ENCODE peak calls at places on chromosomes 4 and X, in five cellular contexts. A is neural progenitor cell, V is WTC11, U is GM04504, M is NCI-H2081. S is an unnamed sample.

GRCh38 chr4:112910109-112910736 is 139.2 kb upstream of the ANK2 start:
- DNase-seq in A (peak; percentile 11), V (no peak), U (peak; percentile 50), M (peak; percentile 10), S (no peak)

GRCh38 chr4:122700178-122700725 is 32.3 kb upstream of the BBS12 start:
- DNase-seq in A (no peak), V (no peak), U (no peak), M (peak; percentile 1), S (peak; percentile 14)

GRCh38 chrX:96692454-96692853 is 7.8 kb downstream of the DIAPH2 start:
- DNase-seq in A (no peak), V (no peak), U (no peak), M (no peak), S (no peak)

GRCh38 chr4:61380865-61381264 is 180.7 kb downstream of the ADGRL3 start:
- DNase-seq in A (peak; percentile 7), V (no peak), U (no peak), M (peak; percentile 24), S (no peak)

GRCh38 chr4:39048291-39048690 is 13.7 kb upstream of the KLHL5 start:
- DNase-seq in A (no peak), V (no peak), U (no peak), M (no peak), S (no peak)

GRCh38 chrX:22184096-22184495 is 88.6 kb upstream of the CBLL2 start:
- DNase-seq in A (no peak), V (no peak), U (no peak), M (no peak), S (no peak)

GRCh38 chrX:120549483-120550452 is 11.0 kb downstream of the CUL4B start:
- DNase-seq in A (no peak), V (no peak), U (peak; percentile 70), M (no peak), S (peak; percentile 84)

GRCh38 chr4:40897557-40898203 is 147.9 kb downstream of the NSUN7 start:
- DNase-seq in A (peak; percentile 86), V (peak; percentile 86), U (no peak), M (peak; percentile 93), S (peak; percentile 78)

GRCh38 chr4:90582087-90582486 is 454.9 kb downstream of the CCSER1 start:
- DNase-seq in A (no peak), V (no peak), U (no peak), M (no peak), S (no peak)

GRCh38 chr4:88352062-88352461 is 26.6 kb upstream of the HERC6 start:
- DNase-seq in A (no peak), V (no peak), U (peak; percentile 48), M (no peak), S (no peak)

GRCh38 chr4:70688795-70689231 is 481 bp downstream of the UTP3 start:
- DNase-seq in A (peak; percentile 17), V (no peak), U (no peak), M (no peak), S (no peak)

GRCh38 chr4:793941-794621 is 31.8 kb downstream of the CPLX1 start:
- DNase-seq in A (no peak), V (no peak), U (no peak), M (peak; percentile 41), S (peak; percentile 29)

GRCh38 chrX:106898462-106898861 is 4.7 kb downstream of the RIPPLY1 start:
- DNase-seq in A (peak; percentile 68), V (no peak), U (no peak), M (peak; percentile 32), S (peak; percentile 44)

GRCh38 chrX:84487365-84488353 is 14.6 kb downstream of the HDX start:
- DNase-seq in A (no peak), V (no peak), U (no peak), M (no peak), S (no peak)

GRCh38 chrX:40952855-40953254 is 132.4 kb upstream of the USP9X start:
- DNase-seq in A (no peak), V (no peak), U (no peak), M (no peak), S (peak; percentile 9)

GRCh38 chr4:39905656-39906055 is 72.1 kb downstream of the PDS5A start:
- DNase-seq in A (no peak), V (no peak), U (no peak), M (no peak), S (no peak)

GRCh38 chr4:1356181-1356998 is 9.4 kb downstream of the UVSSA start:
- DNase-seq in A (peak; percentile 86), V (peak; percentile 84), U (no peak), M (peak; percentile 23), S (peak; percentile 53)

GRCh38 chr4:140151700-140152014 is 2.3 kb downstream of the MAML3 start:
- DNase-seq in A (peak; percentile 95), V (peak; percentile 82), U (no peak), M (peak; percentile 92), S (peak; percentile 86)

GRCh38 chr4:144594471-144594986 is 51.4 kb upstream of the HHIP start:
- DNase-seq in A (no peak), V (no peak), U (no peak), M (no peak), S (no peak)

GRCh38 chrX:129637217-129638109 is 17.3 kb downstream of the APLN start:
- DNase-seq in A (peak; percentile 68), V (peak; percentile 78), U (peak; percentile 23), M (no peak), S (peak; percentile 50)

GRCh38 chrX:34638116-34638515 is 19.0 kb downstream of the TMEM47 start:
- DNase-seq in A (peak; percentile 51), V (no peak), U (no peak), M (peak; percentile 51), S (peak; percentile 2)

GRCh38 chr4:88728146-88728545 is 30.5 kb upstream of the NAP1L5 start:
- DNase-seq in A (no peak), V (no peak), U (no peak), M (no peak), S (no peak)

GRCh38 chr4:76058302-76058701 is 16.2 kb upstream of the ART3 start:
- DNase-seq in A (no peak), V (no peak), U (no peak), M (no peak), S (no peak)

GRCh38 chr4:138056541-138056940 is 185.6 kb downstream of the SLC7A11 start:
- DNase-seq in A (no peak), V (no peak), U (no peak), M (no peak), S (no peak)

GRCh38 chrX:139826065-139827044 is 106.5 kb downstream of the ATP11C start:
- DNase-seq in A (no peak), V (no peak), U (peak; percentile 44), M (no peak), S (peak; percentile 3)

GRCh38 chrX:154325541-154325940 is 29.9 kb downstream of the TKTL1 start:
- DNase-seq in A (no peak), V (no peak), U (no peak), M (no peak), S (peak; percentile 54)

GRCh38 chr4:5772528-5773270 is 61.7 kb downstream of the EVC start:
- DNase-seq in A (no peak), V (no peak), U (no peak), M (no peak), S (no peak)

GRCh38 chrX:109270580-109271484 is 211.1 kb downstream of the GUCY2F start:
- DNase-seq in A (no peak), V (no peak), U (no peak), M (no peak), S (peak; percentile 72)

GRCh38 chrX:16188687-16189086 is 21.4 kb downstream of the MAGEB17 start:
- DNase-seq in A (no peak), V (no peak), U (no peak), M (peak; percentile 34), S (no peak)

GRCh38 chr4:22093126-22093525 is 144.6 kb upstream of the KCNIP4 start:
- DNase-seq in A (no peak), V (no peak), U (no peak), M (no peak), S (no peak)

GRCh38 chr4:40601641-40602040 is 28.0 kb downstream of the RBM47 start:
- DNase-seq in A (peak; percentile 23), V (no peak), U (no peak), M (no peak), S (no peak)

GRCh38 chr4:81255524-81255923 is 40.5 kb upstream of the PRKG2 start:
- DNase-seq in A (no peak), V (no peak), U (peak; percentile 58), M (no peak), S (peak; percentile 43)

GRCh38 chr4:3340038-3340702 is 47.3 kb downstream of the RGS12 start:
- DNase-seq in A (no peak), V (no peak), U (no peak), M (no peak), S (no peak)

GRCh38 chr4:5710962-5711478 is at the start of gene EVC:
- DNase-seq in A (peak; percentile 85), V (peak; percentile 79), U (peak; percentile 66), M (no peak), S (peak; percentile 85)

GRCh38 chr4:52094746-52095145 is 43.6 kb downstream of the SPATA18 start:
- DNase-seq in A (no peak), V (no peak), U (no peak), M (no peak), S (no peak)

GRCh38 chr4:164748375-164748774 is 5.6 kb upstream of the SMIM31 start:
- DNase-seq in A (peak; percentile 33), V (no peak), U (no peak), M (no peak), S (no peak)

GRCh38 chr4:147755567-147756295 is 23.8 kb downstream of the ARHGAP10 start:
- DNase-seq in A (no peak), V (no peak), U (no peak), M (no peak), S (no peak)

S was measured in Daoy.